ENCODE peak calls at places on chromosomes 4 and X, in four cellular contexts. C is mesothelial cell of epicardium, B is B cell, I is posterior cingulate gyrus. Q is an unnamed sample.
A peak's percentile ranks its signal among the peaks of the same experiment; 100 is the strongest.

GRCh38 chr4:139595989-139596679 is 40.1 kb upstream of the SETD7 start:
- DNase-seq in C (no peak), I (no peak), B (no peak), Q (no peak)

GRCh38 chrX:41406211-41406610 is 40.9 kb upstream of the NYX start:
- DNase-seq in I (no peak), B (no peak), C (no peak), Q (no peak)

GRCh38 chrX:27890611-27891010 is 82.8 kb downstream of the MAGEB10 start:
- DNase-seq in C (no peak), B (no peak), I (no peak), Q (no peak)

GRCh38 chrX:67094061-67094460 is 449.8 kb upstream of the AR start:
- DNase-seq in I (no peak), C (no peak), B (no peak), Q (no peak)

GRCh38 chr4:123640271-123640670 is 243.7 kb downstream of the SPRY1 start:
- DNase-seq in B (no peak), C (no peak), I (no peak), Q (no peak)

GRCh38 chrX:10159069-10159468 is 2.3 kb downstream of the CLCN4 start:
- DNase-seq in C (no peak), B (no peak), I (no peak), Q (no peak)

GRCh38 chr4:4182835-4183568 is 43.7 kb downstream of the OTOP1 start:
- DNase-seq in I (no peak), C (peak; percentile 54), B (peak; percentile 14), Q (peak; percentile 9)

GRCh38 chr4:122652379-122652778 is 31.5 kb upstream of the IL21 start:
- DNase-seq in C (no peak), I (no peak), B (peak; percentile 10), Q (peak; percentile 12)

GRCh38 chr4:20506827-20507226 is 193.4 kb upstream of the PACRGL start:
- DNase-seq in B (no peak), C (no peak), I (no peak), Q (no peak)

GRCh38 chrX:85569691-85570090 is 190.2 kb upstream of the POF1B start:
- DNase-seq in B (no peak), I (no peak), C (no peak), Q (no peak)

GRCh38 chr4:88705223-88705622 is 7.6 kb upstream of the NAP1L5 start:
- DNase-seq in B (no peak), I (no peak), C (no peak), Q (no peak)

GRCh38 chrX:30196322-30196721 is 19.0 kb upstream of the MAGEB2 start:
- DNase-seq in B (no peak), I (no peak), C (no peak), Q (no peak)

GRCh38 chr4:25012671-25013070 is 18.1 kb downstream of the LGI2 start:
- DNase-seq in C (no peak), B (no peak), I (no peak), Q (no peak)

GRCh38 chrX:46574337-46574940 is 874 bp downstream of the CHST7 start:
- DNase-seq in B (no peak), C (no peak), I (no peak), Q (no peak)

GRCh38 chrX:144494069-144494468 is 610.2 kb downstream of the UBE2NL start:
- DNase-seq in I (no peak), C (no peak), B (no peak), Q (no peak)

GRCh38 chr4:130640583-130640982 is 1544.6 kb downstream of the C4orf33 start:
- DNase-seq in I (no peak), B (no peak), C (no peak), Q (no peak)

GRCh38 chrX:129600981-129601424 is 53.8 kb downstream of the APLN start:
- DNase-seq in I (peak; percentile 31), C (no peak), B (peak; percentile 37), Q (no peak)

GRCh38 chr4:3321295-3321889 is 28.6 kb downstream of the RGS12 start:
- DNase-seq in I (peak; percentile 51), B (no peak), C (peak; percentile 32), Q (no peak)

GRCh38 chr4:98939892-98940298 is 11.0 kb upstream of the EIF4E start:
- DNase-seq in B (peak; percentile 40), C (no peak), I (no peak), Q (no peak)

GRCh38 chr4:20456416-20456815 is 204.7 kb downstream of the SLIT2 start:
- DNase-seq in C (no peak), I (no peak), B (no peak), Q (no peak)

GRCh38 chr4:86592553-86593249 is 1.4 kb upstream of the PTPN13 start:
- DNase-seq in B (no peak), C (no peak), I (no peak), Q (no peak)

GRCh38 chr4:98905834-98906233 is 23.1 kb downstream of the EIF4E start:
- DNase-seq in C (no peak), I (no peak), B (no peak), Q (no peak)

GRCh38 chrX:13658602-13659001 is 5.7 kb downstream of the TCEANC start:
- DNase-seq in I (no peak), C (no peak), B (peak; percentile 68), Q (no peak)

GRCh38 chr4:152997771-152998487 is 61.8 kb downstream of the FHDC1 start:
- DNase-seq in I (no peak), C (no peak), B (no peak), Q (no peak)

GRCh38 chr4:122458625-122459024 is 2.1 kb upstream of the IL2 start:
- DNase-seq in B (peak; percentile 15), C (no peak), I (no peak), Q (no peak)

GRCh38 chr4:125389713-125390112 is 75.0 kb downstream of the FAT4 start:
- DNase-seq in I (no peak), B (no peak), C (no peak), Q (no peak)

GRCh38 chr4:109665783-109666455 is 37.3 kb downstream of the CASP6 start:
- DNase-seq in C (no peak), I (no peak), B (no peak), Q (no peak)

GRCh38 chr4:65669981-65670330 is 333 bp downstream of the EPHA5 start:
- DNase-seq in I (no peak), C (no peak), B (no peak), Q (no peak)

GRCh38 chrX:74249963-74250362 is 54.0 kb upstream of the ZCCHC13 start:
- DNase-seq in I (no peak), B (no peak), C (no peak), Q (no peak)

GRCh38 chrX:31656013-31656412 is 584.2 kb upstream of the FTHL17 start:
- DNase-seq in C (no peak), I (no peak), B (no peak), Q (no peak)

GRCh38 chrX:29788991-29789699 is 426.2 kb upstream of the MAGEB2 start:
- DNase-seq in B (no peak), I (no peak), C (no peak), Q (no peak)

GRCh38 chrX:56798866-56799864 is 70.1 kb downstream of the NBDY start:
- DNase-seq in C (peak; percentile 37), I (peak; percentile 45), B (no peak), Q (no peak)

GRCh38 chr4:165834116-165834515 is 38.9 kb upstream of the TLL1 start:
- DNase-seq in B (no peak), C (no peak), I (no peak), Q (no peak)

GRCh38 chrX:153433161-153433680 is 12.6 kb downstream of the TREX2 start:
- DNase-seq in I (no peak), B (no peak), C (no peak), Q (no peak)

GRCh38 chrX:130916636-130917422 is 13.8 kb upstream of the ENOX2 start:
- DNase-seq in C (peak; percentile 59), I (peak; percentile 12), B (peak; percentile 73), Q (peak; percentile 29)

GRCh38 chrX:132292753-132293152 is 73.5 kb upstream of the RAP2C start:
- DNase-seq in B (peak; percentile 62), I (no peak), C (no peak), Q (peak; percentile 32)

Q was measured in GM19239.